ENCODE peak calls at places on chromosomes 13 and 19, in five cellular contexts. Y is fibroblast of lung, T is PC-3, A is AG09319, R is stomach. S is an unnamed sample.

GRCh38 chr13:61485128-61485765 is 69.6 kb upstream of the PCDH20 start:
- DNase-seq in R (no peak), T (no peak), Y (no peak), A (no peak), S (no peak)

GRCh38 chr13:112721198-112722104 is 31.6 kb downstream of the ATP11A start:
- DNase-seq in Y (no peak), T (no peak), R (no peak), A (no peak), S (no peak)

GRCh38 chr19:17967258-17968051 is 548 bp downstream of the KCNN1 start:
- DNase-seq in R (no peak), A (no peak), Y (no peak), T (no peak), S (no peak)

GRCh38 chr13:35856721-35857346 is 274.3 kb downstream of the DCLK1 start:
- DNase-seq in A (no peak), Y (no peak), T (no peak), R (no peak), S (no peak)

GRCh38 chr19:43467730-43468129 is 2.3 kb upstream of the LYPD3 start:
- DNase-seq in T (peak; percentile 71), A (no peak), R (no peak), Y (peak; percentile 74), S (no peak)

GRCh38 chr19:41570639-41571112 is 5.3 kb upstream of the CEACAM21 start:
- DNase-seq in T (peak; percentile 75), Y (peak; percentile 61), R (peak; percentile 86), A (peak; percentile 32), S (peak; percentile 85)

GRCh38 chr13:39347926-39348901 is 254.8 kb downstream of the LHFPL6 start:
- DNase-seq in Y (no peak), R (no peak), A (no peak), T (no peak), S (no peak)

GRCh38 chr13:81488021-81488420 is 1147.1 kb upstream of the SPRY2 start:
- DNase-seq in T (no peak), Y (no peak), A (no peak), R (no peak), S (no peak)

GRCh38 chr13:75635621-75636338 is at the start of gene LMO7:
- DNase-seq in T (peak; percentile 46), R (peak; percentile 53), A (no peak), Y (no peak), S (no peak)

GRCh38 chr19:18513868-18514267 is 8.0 kb downstream of the ELL start:
- DNase-seq in R (no peak), Y (peak; percentile 21), A (peak; percentile 24), T (no peak), S (no peak)

GRCh38 chr13:20188649-20189553 is 3.8 kb downstream of the GJB2 start:
- DNase-seq in T (no peak), A (no peak), Y (no peak), R (no peak), S (no peak)

GRCh38 chr13:88154001-88154400 is 482.8 kb downstream of the SLITRK5 start:
- DNase-seq in T (no peak), R (no peak), Y (no peak), A (no peak), S (no peak)

GRCh38 chr13:107202371-107203023 is 634.6 kb upstream of the ARGLU1 start:
- DNase-seq in T (peak; percentile 41), Y (peak; percentile 56), R (peak; percentile 36), A (no peak), S (no peak)

GRCh38 chr19:34722353-34722752 is 11.7 kb upstream of the ZNF181 start:
- DNase-seq in T (peak; percentile 27), R (no peak), A (no peak), Y (no peak), S (no peak)

GRCh38 chr19:13747098-13747453 is 17.2 kb upstream of the MRI1 start:
- DNase-seq in R (no peak), A (no peak), T (no peak), Y (no peak), S (no peak)

GRCh38 chr19:19170053-19170945 is at the start of gene MEF2B:
- DNase-seq in T (peak; percentile 55), A (no peak), R (peak; percentile 88), Y (peak; percentile 55), S (peak; percentile 51)

GRCh38 chr13:112968910-112969691 is at the start of gene MCF2L:
- DNase-seq in Y (peak; percentile 42), R (peak; percentile 56), A (peak; percentile 5), T (peak; percentile 45), S (no peak)

GRCh38 chr19:37867831-37868230 is 38.6 kb downstream of the WDR87 start:
- DNase-seq in T (peak; percentile 44), A (no peak), Y (peak; percentile 84), R (no peak), S (no peak)

GRCh38 chr13:98180092-98180491 is 3.0 kb upstream of the RNF113B start:
- DNase-seq in A (no peak), T (no peak), R (no peak), Y (no peak), S (no peak)

GRCh38 chr19:19406878-19407639 is 1.6 kb downstream of the GATAD2A start:
- DNase-seq in R (peak; percentile 59), T (peak; percentile 61), Y (peak; percentile 55), A (no peak), S (no peak)

GRCh38 chr13:81778350-81778749 is 1437.4 kb upstream of the SPRY2 start:
- DNase-seq in A (no peak), Y (no peak), T (no peak), R (no peak), S (no peak)

GRCh38 chr13:31179754-31180153 is 18.1 kb upstream of the HSPH1 start:
- DNase-seq in Y (no peak), A (no peak), T (no peak), R (no peak), S (no peak)

GRCh38 chr19:2221918-2222317 is 14.2 kb downstream of the PLEKHJ1 start:
- DNase-seq in T (no peak), Y (no peak), A (no peak), R (no peak), S (no peak)
- TF ChIP-seq CTCF in T (peak; percentile 22), Y (peak; percentile 13), A (peak; percentile 4), R (no peak), S (no peak)

GRCh38 chr13:66200555-66200954 is 1029.6 kb downstream of the PCDH9 start:
- DNase-seq in A (no peak), T (no peak), R (no peak), Y (no peak), S (no peak)
- TF ChIP-seq CTCF in A (no peak), T (peak; percentile 15), R (no peak), Y (no peak), S (no peak)

GRCh38 chr19:44758596-44758995 is 10.1 kb downstream of the BCL3 start:
- DNase-seq in A (no peak), R (no peak), T (no peak), Y (no peak), S (no peak)

GRCh38 chr19:44756089-44756562 is 7.6 kb downstream of the BCL3 start:
- DNase-seq in R (no peak), Y (no peak), T (no peak), A (no peak), S (no peak)

GRCh38 chr19:44759083-44759804 is 10.7 kb downstream of the BCL3 start:
- DNase-seq in A (no peak), T (no peak), R (no peak), Y (no peak), S (no peak)

GRCh38 chr19:44757057-44757734 is 8.7 kb downstream of the BCL3 start:
- DNase-seq in Y (peak; percentile 76), A (no peak), T (no peak), R (peak; percentile 28), S (no peak)

DNA sequence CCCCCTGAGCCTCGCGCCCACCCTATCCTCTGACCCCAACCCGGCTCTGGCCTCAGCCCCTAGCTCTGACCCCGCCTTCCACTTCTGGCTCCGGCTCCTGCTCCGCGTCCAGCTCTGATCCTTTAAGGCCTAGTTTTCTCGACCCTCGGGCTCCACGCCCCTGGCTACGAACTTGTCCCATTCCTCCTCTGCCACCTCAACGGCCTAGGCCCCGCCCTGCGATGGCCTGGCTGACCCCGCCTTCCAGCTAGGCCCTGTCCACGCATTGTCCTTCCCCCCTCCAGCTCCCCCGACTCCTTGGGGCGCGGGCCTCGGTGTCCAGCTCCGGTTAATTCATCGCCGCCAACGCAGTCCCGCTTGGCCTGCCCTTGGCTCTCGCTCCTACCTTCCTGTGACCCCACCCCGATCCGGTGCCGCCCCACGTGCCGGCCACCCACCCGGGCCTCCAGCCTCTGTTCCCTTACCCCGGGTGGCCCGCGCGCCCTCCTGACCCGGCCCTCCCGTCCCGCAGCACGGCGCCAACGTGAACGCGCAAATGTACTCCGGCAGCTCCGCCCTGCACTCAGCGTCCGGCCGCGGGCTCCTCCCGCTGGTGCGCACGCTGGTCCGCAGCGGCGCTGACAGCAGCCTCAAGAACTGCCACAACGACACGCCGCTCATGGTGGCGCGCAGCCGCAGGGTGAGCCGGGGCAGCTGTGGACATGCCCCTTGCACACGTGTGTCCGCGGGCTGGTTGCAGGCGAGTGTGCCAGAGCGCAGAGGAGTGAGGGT is 9.4 kb downstream of the BCL3 start:
- DNase-seq in R (peak; percentile 61), T (no peak), Y (peak; percentile 76), A (no peak), S (no peak)
- TF ChIP-seq CTCF in R (no peak), T (no peak), Y (no peak), A (peak; percentile 19), S (no peak)

GRCh38 chr19:49130325-49130724 is 11.0 kb downstream of the PPFIA3 start:
- DNase-seq in A (no peak), T (no peak), R (no peak), Y (no peak), S (no peak)

GRCh38 chr19:49126575-49126974 is 7.2 kb downstream of the PPFIA3 start:
- DNase-seq in Y (no peak), R (no peak), T (no peak), A (no peak), S (no peak)

GRCh38 chr19:49129238-49129583 is 9.9 kb downstream of the PPFIA3 start:
- DNase-seq in Y (no peak), R (no peak), A (no peak), T (no peak), S (no peak)

GRCh38 chr19:49128545-49129237 is 9.3 kb downstream of the PPFIA3 start:
- DNase-seq in A (no peak), Y (no peak), R (no peak), T (no peak), S (no peak)

DNA sequence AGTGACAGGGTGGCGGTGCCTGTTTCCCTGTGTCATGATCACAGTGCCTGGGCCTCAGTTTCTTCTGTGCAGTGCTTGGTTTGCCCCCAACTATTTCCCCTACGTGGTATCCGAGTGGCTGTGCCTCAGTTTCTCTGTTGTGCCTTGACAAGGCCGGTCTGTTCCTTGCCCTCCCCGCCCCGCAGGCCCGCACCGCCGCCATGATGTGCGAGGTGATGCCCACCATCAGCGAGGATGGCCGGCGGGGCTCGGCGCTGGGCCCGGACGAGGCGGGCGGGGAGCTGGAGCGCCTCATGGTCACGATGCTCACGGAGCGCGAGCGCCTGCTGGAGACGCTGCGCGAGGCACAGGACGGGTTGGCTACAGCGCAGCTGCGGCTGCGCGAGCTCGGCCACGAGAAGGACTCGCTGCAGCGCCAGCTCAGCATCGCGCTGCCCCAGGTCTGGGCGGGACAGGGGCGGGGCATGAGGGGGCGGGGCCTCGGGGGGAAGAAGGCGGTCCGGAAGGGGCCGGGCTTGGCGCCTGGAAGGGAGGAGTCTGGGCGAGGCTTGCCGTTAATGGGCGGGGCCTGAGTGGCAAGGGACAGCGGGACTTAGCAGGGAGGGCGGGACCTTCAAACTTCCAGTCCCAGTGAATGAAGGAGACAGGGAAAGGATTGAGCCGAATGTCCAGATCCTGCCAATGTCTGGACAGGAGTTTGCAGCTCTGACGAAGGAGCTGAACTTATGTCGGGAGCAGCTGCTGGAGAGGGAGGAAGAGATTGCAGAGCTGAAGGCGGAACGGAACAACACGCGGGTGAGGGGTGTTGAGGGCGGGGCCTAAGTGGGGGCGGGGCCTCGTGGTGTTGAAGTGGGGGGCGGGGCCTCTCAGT is 8.6 kb downstream of the PPFIA3 start:
- DNase-seq in Y (peak; percentile 96), A (peak; percentile 92), T (peak; percentile 90), R (peak; percentile 97), S (peak; percentile 80)
- TF ChIP-seq CTCF in Y (peak; percentile 6), A (peak; percentile 7), T (no peak), R (no peak), S (no peak)

GRCh38 chr19:10420444-10421239 is at the start of gene PDE4A:
- DNase-seq in Y (no peak), A (no peak), T (peak; percentile 33), R (no peak), S (no peak)
- TF ChIP-seq CTCF in Y (peak; percentile 22), A (peak; percentile 29), T (peak; percentile 70), R (no peak), S (no peak)

S was measured in omental fat pad.